ENCODE peak calls at places on chromosomes 6 and 20, in eight cellular contexts. E, P, K, I, O, H, Z and U are unnamed samples.

GRCh38 chr6:50128420-50129005 is 78.8 kb upstream of the DEFB112 start:
- DNase-seq in E (no peak), K (peak; percentile 49), I (no peak), O (no peak), Z (peak; percentile 38), H (no peak), P (peak; percentile 14), U (no peak)

GRCh38 chr20:42441196-42441861 is 748.4 kb downstream of the PTPRT start:
- DNase-seq in O (no peak), Z (no peak), E (no peak), K (no peak), I (no peak), P (no peak), H (no peak), U (no peak)

GRCh38 chr6:124164363-124164762 is 360.7 kb downstream of the NKAIN2 start:
- DNase-seq in H (no peak), K (no peak), Z (peak; percentile 0), O (no peak), P (no peak), E (no peak), I (no peak), U (no peak)

GRCh38 chr6:15023448-15023847 is 222.4 kb upstream of the JARID2 start:
- DNase-seq in H (no peak), E (no peak), P (no peak), K (no peak), O (peak; percentile 45), I (no peak), Z (no peak), U (no peak)

GRCh38 chr6:134288538-134289203 is 29.2 kb downstream of the SGK1 start:
- DNase-seq in O (peak; percentile 97), Z (peak; percentile 87), E (peak; percentile 92), I (no peak), H (no peak), K (peak; percentile 61), P (peak; percentile 74), U (peak; percentile 86)

GRCh38 chr6:159978291-159979135 is 9.6 kb downstream of the IGF2R start:
- DNase-seq in H (no peak), E (no peak), O (no peak), I (peak; percentile 70), K (peak; percentile 67), P (no peak), Z (no peak), U (no peak)

GRCh38 chr6:118894425-118895240 is 681 bp downstream of the ASF1A start:
- DNase-seq in P (peak; percentile 68), Z (peak; percentile 81), E (peak; percentile 47), K (peak; percentile 40), H (peak; percentile 65), I (peak; percentile 79), O (peak; percentile 64), U (peak; percentile 95)

GRCh38 chr6:169097336-169098052 is 156.2 kb downstream of the THBS2 start:
- DNase-seq in H (no peak), Z (peak; percentile 96), O (no peak), P (no peak), E (peak; percentile 100), I (no peak), K (peak; percentile 58), U (peak; percentile 97)

GRCh38 chr6:44535446-44535845 is 147.9 kb downstream of the CDC5L start:
- DNase-seq in O (no peak), P (no peak), H (no peak), I (peak; percentile 35), E (no peak), Z (no peak), K (no peak), U (no peak)

GRCh38 chr6:99425647-99426453 is 742 bp upstream of the PNISR start:
- DNase-seq in O (peak; percentile 77), E (peak; percentile 87), K (peak; percentile 70), H (peak; percentile 73), Z (peak; percentile 87), P (peak; percentile 83), I (peak; percentile 98), U (peak; percentile 70)

GRCh38 chr20:59515906-59516209 is 88.5 kb upstream of the PHACTR3 start:
- DNase-seq in P (no peak), O (no peak), I (no peak), K (no peak), Z (no peak), E (no peak), H (no peak), U (no peak)
- TF ChIP-seq CTCF in P (no peak), O (no peak), I (no peak), K (peak; percentile 6), Z (no peak), E (no peak), H (no peak), U (no peak)

DNA sequence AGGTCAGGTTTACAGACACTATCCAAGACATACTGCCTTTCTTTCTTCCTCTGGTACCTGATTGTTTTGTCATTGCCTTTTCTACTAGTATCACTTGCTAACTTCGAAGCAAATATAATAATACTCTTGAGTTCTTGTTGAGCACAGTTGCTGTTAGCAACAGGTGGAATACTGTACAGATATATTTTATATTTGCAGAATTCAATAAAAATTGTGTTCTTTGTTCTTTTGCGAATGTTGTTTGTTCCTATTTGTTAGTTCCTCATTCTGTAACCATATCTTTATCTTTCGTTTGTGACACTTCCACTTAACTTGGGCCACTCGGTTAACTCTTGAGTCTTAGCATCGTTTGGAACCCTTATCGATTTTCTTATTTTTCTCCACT is 850 bp downstream of the CYB5R4 start:
- DNase-seq in K (no peak), E (no peak), P (no peak), Z (no peak), O (no peak), I (no peak), H (no peak), U (peak; percentile 22)
- H3K4me3 ChIP-seq in K (peak overlapping the region; percentile 87), E (peak overlapping the region; percentile 91), P (peak overlapping the region; percentile 79), Z (peak overlapping the region; percentile 69), O (peak overlapping the region; percentile 75), I (peak overlapping the region; percentile 92), H (peak overlapping the region; percentile 75), U (peak overlapping the region; percentile 93)

DNA sequence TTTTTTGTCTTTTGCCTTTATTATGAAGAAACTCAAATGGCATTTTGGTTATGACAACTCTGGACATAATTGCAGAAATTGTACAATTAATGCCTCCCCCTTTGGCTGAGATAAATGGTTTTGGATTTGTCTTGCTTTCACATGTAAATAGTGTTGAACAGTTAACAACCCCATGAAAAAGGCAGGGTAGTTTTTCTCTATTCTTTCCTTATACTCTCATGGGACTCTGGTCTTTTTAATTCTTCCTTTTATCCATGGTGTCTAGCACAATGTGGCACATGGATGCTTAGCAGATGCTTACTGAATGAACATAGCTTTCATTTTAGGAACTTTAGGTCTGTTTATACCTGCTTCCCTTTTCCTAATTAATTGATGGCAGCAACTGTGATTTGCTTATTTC is 75.6 kb downstream of the NCOA3 start:
- DNase-seq in K (no peak), O (no peak), Z (no peak), I (no peak), P (no peak), E (no peak), H (no peak), U (no peak)
- H3K4me1 ChIP-seq in K (peaks cover 44% of the 10 kb centered on the region), O (peaks cover 24% of the 10 kb centered on the region), Z (peaks cover 39% of the 10 kb centered on the region), I (peaks cover 9% of the 10 kb centered on the region), P (peaks cover 60% of the 10 kb centered on the region), E (peaks cover 21% of the 10 kb centered on the region), H (peaks cover 80% of the 10 kb centered on the region), U (peaks cover 24% of the 10 kb centered on the region)

GRCh38 chr6:107390056-107390455 is 69.3 kb downstream of the PDSS2 start:
- DNase-seq in K (no peak), I (no peak), O (no peak), Z (no peak), E (no peak), H (no peak), P (no peak), U (no peak)

GRCh38 chr6:107386904-107387303 is 72.5 kb downstream of the PDSS2 start:
- DNase-seq in I (no peak), O (no peak), E (no peak), Z (no peak), H (no peak), K (no peak), P (no peak), U (peak; percentile 21)

GRCh38 chr6:107396226-107396625 is 63.1 kb downstream of the PDSS2 start:
- DNase-seq in O (no peak), K (no peak), Z (no peak), I (no peak), E (no peak), P (no peak), H (no peak), U (no peak)

GRCh38 chr6:107390685-107391084 is 68.7 kb downstream of the PDSS2 start:
- DNase-seq in H (no peak), I (no peak), O (no peak), E (no peak), P (no peak), K (no peak), Z (no peak), U (no peak)

GRCh38 chr6:107392069-107392468 is 67.3 kb downstream of the PDSS2 start:
- DNase-seq in Z (no peak), E (no peak), O (no peak), I (no peak), H (no peak), K (no peak), P (no peak), U (no peak)
- TF ChIP-seq CTCF in Z (no peak), E (no peak), O (no peak), I (no peak), H (no peak), K (no peak), P (no peak), U (no peak)

GRCh38 chr6:144151010-144151727 is 852 bp downstream of the STX11 start:
- DNase-seq in H (no peak), I (peak; percentile 69), E (no peak), Z (no peak), P (peak; percentile 64), K (peak; percentile 13), O (peak; percentile 38), U (no peak)
- H3K4me3 ChIP-seq in H (peak overlapping the region; percentile 93), I (peak overlapping the region; percentile 85), E (peak overlapping the region; percentile 73), Z (peak overlapping the region; percentile 99), P (peak overlapping the region; percentile 52), K (peak overlapping the region; percentile 73), O (peak overlapping the region; percentile 92), U (peak overlapping the region; percentile 78)